ENCODE peak calls at places on chromosome 14, in six cellular contexts. N is GM12878, E is IMR-90, A is heart left ventricle, X is stomach, M is NB4. T is an unnamed sample.

GRCh38 chr14:71372411-71372838 is 465.2 kb downstream of the PCNX1 start:
- DNase-seq in N (no peak), E (peak; percentile 88), A (no peak), X (no peak), M (no peak), T (no peak)

GRCh38 chr14:50521912-50522341 is 10.4 kb downstream of the MAP4K5 start:
- DNase-seq in N (no peak), E (peak; percentile 62), A (no peak), X (no peak), M (no peak), T (no peak)

GRCh38 chr14:79018846-79019245 is 848.7 kb downstream of the NRXN3 start:
- DNase-seq in N (no peak), E (peak; percentile 82), A (no peak), X (no peak), M (no peak), T (no peak)

GRCh38 chr14:68623307-68623706 is 169.6 kb downstream of the ZFP36L1 start:
- DNase-seq in N (no peak), E (no peak), A (no peak), X (no peak), M (no peak), T (no peak)

GRCh38 chr14:70317091-70317968 is 42.2 kb downstream of the COX16 start:
- DNase-seq in N (no peak), E (no peak), A (no peak), X (no peak), M (no peak), T (no peak)

GRCh38 chr14:30267141-30267540 is 291.8 kb upstream of the G2E3 start:
- DNase-seq in N (no peak), E (peak; percentile 68), A (no peak), X (no peak), M (no peak), T (no peak)

GRCh38 chr14:24231263-24232120 is 675 bp downstream of the NEDD8 start:
- DNase-seq in N (no peak), E (no peak), A (no peak), X (no peak), M (peak; percentile 30), T (no peak)

GRCh38 chr14:65832431-65833253 is 420.1 kb downstream of the FUT8 start:
- DNase-seq in N (no peak), E (peak; percentile 5), A (no peak), X (no peak), M (no peak), T (no peak)

GRCh38 chr14:50321009-50321660 is 9.0 kb downstream of the DMAC2L start:
- DNase-seq in N (peak; percentile 82), E (peak; percentile 98), A (peak; percentile 49), X (peak; percentile 63), M (peak; percentile 95), T (peak; percentile 82)

GRCh38 chr14:51095854-51096823 is 1.2 kb upstream of the TRIM9 start:
- DNase-seq in N (no peak), E (peak; percentile 35), A (no peak), X (no peak), M (peak; percentile 34), T (peak; percentile 83)

GRCh38 chr14:89221109-89221508 is 195.9 kb downstream of the FOXN3 start:
- DNase-seq in N (no peak), E (peak; percentile 84), A (no peak), X (no peak), M (no peak), T (no peak)

GRCh38 chr14:69376439-69376838 is 21.7 kb downstream of the ERH start:
- DNase-seq in N (no peak), E (peak; percentile 77), A (no peak), X (no peak), M (peak; percentile 73), T (no peak)

GRCh38 chr14:22200977-22201605 is 387.9 kb downstream of the DAD1 start:
- DNase-seq in N (peak; percentile 3), E (peak; percentile 82), A (no peak), X (no peak), M (peak; percentile 69), T (no peak)

GRCh38 chr14:77347746-77348145 is 26.9 kb downstream of the GSTZ1 start:
- DNase-seq in N (no peak), E (no peak), A (no peak), X (no peak), M (peak; percentile 73), T (no peak)

GRCh38 chr14:81323621-81324400 is 76.3 kb downstream of the STON2 start:
- DNase-seq in N (no peak), E (no peak), A (no peak), X (peak; percentile 59), M (no peak), T (no peak)

GRCh38 chr14:89845346-89845745 is 109.2 kb downstream of the EFCAB11 start:
- DNase-seq in N (no peak), E (peak; percentile 100), A (no peak), X (no peak), M (no peak), T (no peak)

GRCh38 chr14:76782885-76783566 is 21.8 kb downstream of the VASH1 start:
- DNase-seq in N (no peak), E (no peak), A (no peak), X (no peak), M (no peak), T (no peak)

GRCh38 chr14:103628221-103628683 is 759 bp upstream of the KLC1 start:
- DNase-seq in N (no peak), E (peak; percentile 79), A (peak; percentile 86), X (peak; percentile 85), M (peak; percentile 28), T (peak; percentile 90)

GRCh38 chr14:98622208-98623051 is 649.6 kb downstream of the BCL11B start:
- DNase-seq in N (no peak), E (no peak), A (no peak), X (no peak), M (no peak), T (no peak)

GRCh38 chr14:72812292-72812851 is 81.5 kb downstream of the DPF3 start:
- DNase-seq in N (no peak), E (no peak), A (peak; percentile 95), X (peak; percentile 27), M (no peak), T (peak; percentile 83)

DNA sequence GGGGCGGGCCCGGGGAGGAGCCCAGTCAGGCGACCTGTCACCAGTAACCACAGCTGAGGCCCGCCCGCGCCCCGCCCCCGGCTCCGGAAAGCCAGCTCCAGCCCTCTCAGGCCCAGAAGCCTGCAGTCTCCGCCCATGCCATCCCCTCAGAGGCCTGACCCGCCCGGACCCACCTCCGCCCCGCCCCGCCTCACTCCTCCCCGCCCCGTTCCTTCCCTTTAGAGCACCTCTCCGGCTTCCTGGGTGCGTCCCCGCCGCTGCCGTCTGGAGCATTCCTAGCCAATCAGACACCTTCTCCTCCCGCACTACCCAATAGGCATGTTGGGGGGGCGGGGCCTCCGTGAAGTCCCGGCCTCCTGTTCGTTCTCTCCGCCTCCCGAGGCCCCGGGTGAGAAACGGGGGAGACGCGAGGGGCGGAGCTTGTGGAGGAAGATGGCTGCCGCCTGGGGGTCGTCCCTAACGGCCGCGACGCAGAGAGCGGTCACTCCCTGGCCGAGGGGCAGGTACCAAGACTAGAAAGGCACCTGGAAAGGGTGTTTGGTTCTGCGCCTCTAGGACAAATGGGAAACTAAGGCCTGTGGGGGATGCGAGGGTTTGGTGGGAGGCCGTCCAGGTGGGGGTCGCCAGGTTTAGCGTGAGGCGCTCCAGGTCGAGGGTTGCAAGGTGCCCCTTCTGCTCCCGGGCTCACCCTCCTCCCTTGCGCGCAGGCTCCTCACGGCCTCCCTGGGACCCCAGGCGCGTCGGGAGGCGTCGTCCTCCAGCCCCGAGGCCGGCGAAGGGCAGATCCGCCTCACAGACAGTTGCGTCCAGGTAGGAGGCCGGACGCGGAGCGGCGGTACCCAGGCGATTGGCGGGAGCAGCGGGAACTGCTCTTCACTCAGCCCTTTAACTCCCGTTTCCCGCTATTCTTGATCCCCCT is at the start of gene ISCA2:
- DNase-seq in N (peak; percentile 97), E (peak; percentile 99), A (peak; percentile 100), X (peak; percentile 100), M (peak; percentile 99), T (peak; percentile 100)
- TF ChIP-seq POLR2A in N (peak; percentile 85), E (peak; percentile 63), A (no peak), X (no peak), M (peak; percentile 85), T (peak; percentile 60)

DNA sequence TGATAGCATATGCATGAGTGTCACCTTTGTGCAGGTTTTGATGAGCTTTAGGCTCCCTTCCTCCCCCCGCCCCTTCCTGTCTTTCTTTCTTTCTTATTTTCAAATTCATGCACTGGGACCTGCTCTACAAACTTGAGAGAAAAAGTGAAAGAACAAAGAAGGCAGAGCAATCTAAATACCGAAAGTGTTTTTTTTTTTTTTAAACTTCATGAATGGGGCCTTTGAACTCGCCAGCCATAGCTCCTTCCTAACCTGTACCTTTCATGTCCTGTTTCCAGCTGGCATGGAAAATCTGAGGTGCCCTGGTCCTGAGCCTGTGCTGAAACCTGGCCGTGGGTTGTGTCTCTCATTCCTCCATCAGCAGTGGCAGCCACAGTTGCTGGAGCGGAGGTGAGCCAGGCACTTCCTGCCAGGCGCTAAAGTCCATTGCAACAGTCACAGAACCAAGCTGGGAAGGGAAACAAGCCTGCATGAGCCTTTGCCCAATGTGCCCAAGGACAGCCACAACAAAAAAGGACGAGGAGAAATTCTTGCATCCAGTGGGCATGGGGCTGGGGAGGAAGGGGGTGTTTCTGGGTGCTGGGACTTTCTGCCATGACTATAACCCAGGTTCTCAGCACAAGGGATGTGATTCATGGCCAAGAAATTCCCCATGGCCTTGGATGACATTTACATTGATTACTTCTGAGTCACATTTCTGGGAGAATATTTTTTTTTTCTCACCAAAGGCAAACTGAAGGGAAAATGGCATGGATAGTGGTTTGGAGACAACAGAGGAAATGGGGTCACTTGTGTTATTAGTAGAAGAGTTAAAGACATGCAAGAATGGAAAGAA is 102.7 kb downstream of the TMEM30B start:
- DNase-seq in N (no peak), E (peak; percentile 99), A (no peak), X (no peak), M (no peak), T (no peak)
- TF ChIP-seq POLR2A in N (no peak), E (no peak), A (no peak), X (no peak), M (no peak), T (no peak)

DNA sequence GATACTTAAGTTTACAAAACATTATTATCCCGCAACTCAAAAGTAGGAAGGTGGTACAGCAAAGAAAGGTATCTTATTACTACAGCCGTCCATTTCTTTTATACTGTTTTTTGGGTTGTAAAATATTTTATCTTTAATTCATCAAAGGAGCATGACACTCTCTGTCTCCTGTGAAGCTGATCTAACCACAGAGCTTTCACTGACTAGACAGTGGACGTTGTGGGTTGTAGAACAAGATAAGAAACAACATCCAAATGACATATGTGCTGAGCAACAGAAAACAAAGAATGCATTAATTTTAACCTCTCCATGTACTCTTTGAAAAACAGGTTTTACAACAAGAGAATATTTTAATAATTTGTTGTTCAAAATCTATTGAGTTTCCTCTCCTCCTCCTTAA is 195.9 kb upstream of the FBXO33 start:
- DNase-seq in N (no peak), E (no peak), A (no peak), X (no peak), M (no peak), T (no peak)
- TF ChIP-seq POLR2A in N (no peak), E (no peak), A (no peak), X (no peak), M (no peak), T (no peak)

DNA sequence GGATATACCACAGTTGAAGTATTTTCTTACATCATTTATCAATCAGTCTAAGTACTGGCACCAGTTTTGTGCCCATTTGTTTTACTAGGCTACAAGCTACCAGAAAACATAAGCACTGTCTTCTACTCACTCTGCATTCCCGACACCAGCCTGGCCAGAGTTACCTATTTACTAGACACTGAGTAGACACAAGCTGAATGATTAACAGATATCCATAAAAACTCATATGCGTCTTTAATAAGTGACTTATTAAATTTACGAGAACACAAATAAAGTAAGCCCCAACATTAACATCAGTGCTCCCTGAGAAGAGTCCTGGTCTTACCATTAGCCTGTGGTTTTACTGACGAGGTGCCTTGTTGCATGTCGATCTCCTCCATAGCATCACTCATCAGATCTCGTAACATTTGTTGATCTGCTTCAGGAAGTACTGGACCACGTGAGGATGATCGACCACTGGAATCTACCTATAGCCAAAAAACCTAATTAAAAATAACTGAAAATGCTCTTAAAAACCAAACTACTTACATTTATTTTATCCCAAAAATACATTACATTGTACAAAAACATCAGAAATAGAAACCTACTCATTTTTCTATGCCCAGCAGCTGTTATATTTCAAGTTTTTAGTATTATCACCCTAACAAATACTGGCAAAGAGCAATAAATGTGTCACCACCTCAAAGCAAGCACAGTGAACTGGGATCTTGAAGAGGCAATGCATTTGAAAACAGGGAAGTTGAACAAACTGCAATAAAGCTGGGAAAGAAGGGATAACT is 53.3 kb downstream of the BDKRB1 start:
- DNase-seq in N (no peak), E (no peak), A (no peak), X (no peak), M (no peak), T (no peak)
- TF ChIP-seq POLR2A in N (no peak), E (no peak), A (no peak), X (no peak), M (no peak), T (no peak)

T was measured in sigmoid colon.